ENCODE peak calls at places on chromosomes 3 and 15, in eight cellular contexts. K is skeletal muscle cell, R is frontal cortex, Y is nephron progenitor cell, G is MM.1S, I is fibroblast of the aortic adventitia, T is fibroblast of lung, H is kidney tubule cell. L is an unnamed sample.
A peak's percentile ranks its signal among the peaks of the same experiment; 100 is the strongest.

GRCh38 chr3:30306896-30307295 is 299.5 kb upstream of the TGFBR2 start:
- DNase-seq in G (no peak), H (no peak), R (no peak), I (no peak), T (no peak), Y (no peak), K (no peak), L (no peak)

GRCh38 chr15:77025471-77025901 is 30.6 kb downstream of the PSTPIP1 start:
- DNase-seq in H (no peak), R (no peak), Y (no peak), K (no peak), T (no peak), G (no peak), I (no peak), L (no peak)

GRCh38 chr3:114319453-114319852 is 25.6 kb downstream of the TIGIT start:
- DNase-seq in H (peak; percentile 26), I (peak; percentile 36), G (no peak), K (peak; percentile 51), T (peak; percentile 73), R (no peak), Y (no peak), L (peak; percentile 40)

GRCh38 chr3:17983106-17983505 is 240.7 kb upstream of the TBC1D5 start:
- DNase-seq in T (no peak), H (no peak), G (no peak), K (no peak), R (no peak), Y (no peak), I (no peak), L (no peak)

GRCh38 chr3:67808906-67809305 is 154.5 kb upstream of the SUCLG2 start:
- DNase-seq in R (no peak), I (no peak), G (no peak), H (no peak), Y (no peak), K (no peak), T (no peak), L (no peak)

GRCh38 chr15:78055923-78056713 is 21.4 kb downstream of the TBC1D2B start:
- DNase-seq in I (peak; percentile 36), K (no peak), T (no peak), G (no peak), H (peak; percentile 66), Y (no peak), R (no peak), L (peak; percentile 66)

GRCh38 chr3:150603888-150604319 is 783 bp downstream of the SELENOT start:
- DNase-seq in T (peak; percentile 19), Y (no peak), G (peak; percentile 33), K (no peak), H (no peak), I (no peak), R (peak; percentile 32), L (peak; percentile 27)

GRCh38 chr3:104604326-104605010 is 762.2 kb upstream of the ALCAM start:
- DNase-seq in H (peak; percentile 42), G (no peak), R (no peak), Y (no peak), K (no peak), I (peak; percentile 59), T (peak; percentile 59), L (no peak)

GRCh38 chr3:49519266-49519665 is 35.0 kb upstream of the BSN start:
- DNase-seq in Y (no peak), T (no peak), K (no peak), I (peak; percentile 11), H (no peak), G (no peak), R (peak; percentile 44), L (no peak)

L was measured in HuH-7.5.